ENCODE peak calls at places on chromosomes 6 and 20, in six cellular contexts. L, E, K, P, F and V are unnamed samples.

GRCh38 chr6:37048851-37049734 is 43.6 kb downstream of the FGD2 start:
- DNase-seq in L (peak), E (peak), K (no peak), P (peak), F (peak), V (no peak)

GRCh38 chr6:52407467-52407866 is 12.7 kb upstream of the EFHC1 start:
- DNase-seq in L (no peak), E (no peak), K (peak), P (peak), F (no peak), V (no peak)

GRCh38 chr6:2817778-2818443 is 23.8 kb downstream of the SERPINB1 start:
- DNase-seq in L (no peak), E (no peak), K (peak), P (peak), F (no peak), V (no peak)

GRCh38 chr6:129659590-129660345 is 50.2 kb downstream of the ARHGAP18 start:
- DNase-seq in L (no peak), E (no peak), K (peak), P (no peak), F (no peak), V (no peak)

GRCh38 chr6:157274116-157274470 is 49.2 kb downstream of the TMEM242 start:
- DNase-seq in L (no peak), E (no peak), K (no peak), P (no peak), F (no peak), V (no peak)

GRCh38 chr6:107361568-107362270 is 97.6 kb downstream of the PDSS2 start:
- DNase-seq in L (no peak), E (no peak), K (no peak), P (no peak), F (no peak), V (no peak)

GRCh38 chr20:17541996-17542395 is 10.8 kb upstream of the BFSP1 start:
- DNase-seq in L (no peak), E (no peak), K (no peak), P (no peak), F (no peak), V (no peak)

GRCh38 chr6:10528170-10528981 is 7.2 kb downstream of the GCNT2 start:
- DNase-seq in L (no peak), E (peak), K (peak), P (peak), F (no peak), V (no peak)

GRCh38 chr20:46188866-46189265 is 70.8 kb downstream of the CD40 start:
- DNase-seq in L (no peak), E (no peak), K (no peak), P (no peak), F (no peak), V (no peak)

GRCh38 chr20:57682184-57683038 is 27.4 kb downstream of the PMEPA1 start:
- DNase-seq in L (no peak), E (no peak), K (no peak), P (no peak), F (no peak), V (no peak)

GRCh38 chr6:166998256-166999144 is 697 bp upstream of the CEP43 start:
- DNase-seq in L (peak), E (peak), K (peak), P (peak), F (peak), V (peak)

GRCh38 chr6:144737998-144738397 is 452.9 kb downstream of the UTRN start:
- DNase-seq in L (no peak), E (no peak), K (no peak), P (no peak), F (no peak), V (no peak)

GRCh38 chr6:37141291-37142046 is 28.5 kb upstream of the PIM1 start:
- DNase-seq in L (no peak), E (no peak), K (no peak), P (no peak), F (no peak), V (no peak)

GRCh38 chr20:54611701-54612487 is 136.5 kb downstream of the DOK5 start:
- DNase-seq in L (no peak), E (no peak), K (no peak), P (no peak), F (no peak), V (no peak)

GRCh38 chr6:160226118-160226541 is 32.5 kb downstream of the SLC22A2 start:
- DNase-seq in L (no peak), E (peak), K (no peak), P (no peak), F (no peak), V (no peak)

GRCh38 chr6:90284745-90285481 is 11.7 kb downstream of the BACH2 start:
- DNase-seq in L (no peak), E (peak), K (no peak), P (peak), F (no peak), V (no peak)

GRCh38 chr20:53403029-53403428 is 190.6 kb downstream of the ZNF217 start:
- DNase-seq in L (no peak), E (no peak), K (no peak), P (no peak), F (no peak), V (no peak)